ENCODE peak calls at places on chromosomes 4 and X, in five cellular contexts. I is A549, X is PC-3, O is cardiac muscle cell, J is hepatocyte. M is an unnamed sample.
A peak's percentile ranks its signal among the peaks of the same experiment; 100 is the strongest.

GRCh38 chr4:102493794-102494193 is 7.4 kb upstream of the NFKB1 start:
- DNase-seq in I (no peak), X (peak; percentile 11), O (no peak), J (no peak), M (no peak)

GRCh38 chrX:75229774-75230173 is 44.1 kb upstream of the UPRT start:
- DNase-seq in I (no peak), X (no peak), O (no peak), J (no peak), M (no peak)

GRCh38 chr4:109733728-109734127 is 3.9 kb upstream of the PLA2G12A start:
- DNase-seq in I (no peak), X (no peak), O (no peak), J (no peak), M (no peak)

GRCh38 chrX:95903490-95903889 is 781.2 kb upstream of the DIAPH2 start:
- DNase-seq in I (no peak), X (peak; percentile 34), O (peak; percentile 36), J (no peak), M (no peak)

GRCh38 chrX:30713061-30713525 is 59.9 kb downstream of the GK start:
- DNase-seq in I (peak; percentile 71), X (peak; percentile 70), O (peak; percentile 75), J (peak; percentile 71), M (peak; percentile 17)

GRCh38 chr4:8115203-8115520 is 43.5 kb downstream of the ABLIM2 start:
- DNase-seq in I (no peak), X (no peak), O (no peak), J (no peak), M (no peak)

GRCh38 chrX:71871367-71871766 is 39.3 kb upstream of the NHSL2 start:
- DNase-seq in I (no peak), X (peak; percentile 32), O (no peak), J (no peak), M (no peak)

GRCh38 chrX:101482296-101482695 is 3.0 kb upstream of the ARMCX4 start:
- DNase-seq in I (no peak), X (no peak), O (no peak), J (no peak), M (no peak)

GRCh38 chrX:111652719-111653118 is 28.3 kb upstream of the ALG13 start:
- DNase-seq in I (peak; percentile 1), X (no peak), O (peak; percentile 25), J (peak; percentile 22), M (no peak)

GRCh38 chrX:19577181-19577810 is 62.0 kb upstream of the MAP3K15 start:
- DNase-seq in I (no peak), X (no peak), O (no peak), J (no peak), M (no peak)

GRCh38 chr4:159158083-159158617 is 55.3 kb downstream of the RAPGEF2 start:
- DNase-seq in I (no peak), X (no peak), O (no peak), J (no peak), M (no peak)

GRCh38 chr4:140876597-140877364 is 120.6 kb upstream of the TBC1D9 start:
- DNase-seq in I (no peak), X (no peak), O (no peak), J (no peak), M (no peak)

GRCh38 chr4:83358410-83358809 is 23.8 kb upstream of the HPSE start:
- DNase-seq in I (peak; percentile 37), X (peak; percentile 66), O (no peak), J (peak; percentile 37), M (no peak)

GRCh38 chr4:52574036-52574435 is 85.1 kb downstream of the USP46 start:
- DNase-seq in I (no peak), X (no peak), O (no peak), J (no peak), M (no peak)

GRCh38 chr4:155571184-155571944 is 95.3 kb upstream of the GUCY1A1 start:
- DNase-seq in I (no peak), X (no peak), O (peak; percentile 27), J (no peak), M (no peak)

GRCh38 chr4:15197005-15197404 is 194.7 kb downstream of the CPEB2 start:
- DNase-seq in I (peak; percentile 8), X (peak; percentile 31), O (peak; percentile 47), J (peak; percentile 35), M (no peak)
- TF ChIP-seq CTCF in I (peak; percentile 11), X (peak; percentile 55), O (peak; percentile 53), J (peak; percentile 44), M (no peak)

DNA sequence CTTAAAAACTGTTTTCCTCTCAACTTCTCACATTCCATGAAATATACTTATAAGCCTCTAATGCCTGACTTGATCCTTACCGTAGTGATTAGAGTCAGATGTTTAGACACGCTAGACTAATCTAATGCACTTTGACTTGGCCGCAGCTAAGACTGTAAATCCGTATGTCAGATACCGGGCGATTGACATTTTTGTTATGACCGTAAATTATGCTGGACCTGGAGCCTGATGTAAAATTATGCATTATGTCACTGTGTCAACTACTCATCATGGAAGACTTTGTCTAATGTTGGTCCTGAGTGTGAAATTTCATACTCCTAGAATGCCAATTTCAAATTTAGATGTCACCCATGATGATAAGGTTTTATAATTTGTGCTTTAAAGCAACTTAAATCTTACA is 123.6 kb upstream of the LIMCH1 start:
- DNase-seq in I (no peak), X (no peak), O (no peak), J (no peak), M (no peak)
- H3K27ac ChIP-seq in I (no peak overlapping the region), X (no peak overlapping the region), O (no peak overlapping the region), J (no peak overlapping the region), M (peak overlapping the region; percentile 67)

GRCh38 chr4:61003301-61003700 is 196.8 kb upstream of the ADGRL3 start:
- DNase-seq in I (no peak), X (peak; percentile 33), O (no peak), J (no peak), M (no peak)
- H3K4me1 ChIP-seq in I (no peaks in the 10 kb centered on the region), X (no peaks in the 10 kb centered on the region), O (no peaks in the 10 kb centered on the region), J (no peaks in the 10 kb centered on the region), M (no peaks in the 10 kb centered on the region)

DNA sequence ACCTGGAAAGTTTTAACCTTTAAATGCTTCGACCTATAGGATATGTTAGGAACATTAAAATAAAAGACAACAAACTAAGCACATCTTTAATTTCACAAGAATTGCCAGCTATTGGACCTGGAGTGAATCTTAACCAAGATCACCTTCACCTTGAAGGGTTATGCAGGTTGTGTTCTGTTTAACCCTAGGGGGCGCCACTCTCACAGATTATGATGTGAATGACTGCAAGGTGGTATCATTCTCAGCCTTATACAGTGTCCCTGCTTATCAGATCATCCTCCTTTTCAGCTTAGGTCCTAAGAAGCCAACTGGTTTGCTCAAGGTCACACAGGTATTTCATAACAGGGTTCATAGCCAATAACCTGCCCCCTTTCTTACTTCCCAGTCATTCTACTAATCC is 23.5 kb downstream of the INTS6L start:
- DNase-seq in I (peak; percentile 17), X (no peak), O (no peak), J (no peak), M (no peak)
- TF ChIP-seq CTCF in I (no peak), X (peak; percentile 42), O (peak; percentile 6), J (no peak), M (peak; percentile 8)

DNA sequence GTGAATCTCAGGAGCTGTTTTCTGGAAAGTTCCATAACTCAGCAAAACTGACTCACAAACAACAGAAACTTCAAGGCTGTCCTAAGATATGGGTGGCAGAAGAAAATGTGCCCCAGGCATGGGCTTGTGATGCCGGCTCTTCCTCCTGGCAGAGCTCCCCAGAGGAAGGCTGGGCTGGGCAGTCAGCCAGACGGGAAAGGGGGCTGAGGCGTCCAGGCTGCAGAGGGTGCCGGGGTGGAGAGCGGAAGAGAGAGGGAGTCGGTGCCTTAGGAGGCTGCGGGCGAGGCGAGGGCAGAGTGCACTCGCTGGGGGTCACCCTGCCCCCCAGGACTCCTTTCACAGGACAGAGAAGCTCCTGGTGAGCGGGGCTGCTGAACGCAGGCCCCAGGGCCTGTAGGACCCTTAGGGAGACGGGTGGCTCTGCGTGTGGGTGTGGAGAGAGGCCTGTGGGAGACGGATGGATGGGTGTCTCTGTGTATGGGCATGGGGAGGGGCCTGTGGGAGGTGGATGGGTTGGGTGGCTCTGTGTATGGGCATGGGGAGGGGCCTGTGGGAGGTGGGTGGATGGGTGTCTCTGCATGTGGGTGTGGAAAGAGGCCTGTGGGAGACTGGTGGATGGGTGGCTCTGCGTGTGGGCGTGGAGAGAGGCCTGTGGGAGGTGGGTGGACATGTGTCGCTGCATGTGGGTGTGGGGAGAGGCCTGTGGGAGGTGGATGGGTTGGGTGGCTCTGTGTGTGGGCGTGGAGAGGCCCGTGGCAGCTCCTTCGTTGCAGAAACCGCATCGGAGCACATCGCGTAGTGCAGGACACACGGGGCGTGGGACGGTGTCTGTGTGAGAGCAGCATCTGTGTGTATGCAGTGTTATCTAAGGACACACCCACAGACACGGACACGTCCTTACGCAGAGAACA is 15.9 kb downstream of the PCGF3 start:
- DNase-seq in I (no peak), X (no peak), O (no peak), J (no peak), M (no peak)
- H3K27ac ChIP-seq in I (no peak overlapping the region), X (no peak overlapping the region), O (peak overlapping the region; percentile 28), J (no peak overlapping the region), M (no peak overlapping the region)

M was measured in psoas muscle.